ENCODE peak calls at places on chromosomes 13 and 19, in ten cellular contexts. W is tibial artery; G is NCI-H2081 treated with DMSO at 0.1 percent for 48 hours; O is CD8-positive, alpha-beta T cell; S is stimulated activated CD8-positive, alpha-beta memory T cell treated with anti-CD3 and anti-CD28 coated beads, Interleukin-12 subunit alpha, Interleukin-12 subunit beta, amount 100 ng/mL, for 4 hours; N is RPMI7951; P is globus pallidus; I is GM23338; E is lung; K is aorta. U is an unnamed sample.

GRCh38 chr13:37934339-37935191 is 65.0 kb upstream of the TRPC4 start:
- DNase-seq in W (no peak), G (no peak), O (no peak), S (no peak), N (no peak), P (no peak), I (peak), E (no peak), K (no peak), U (no peak)

GRCh38 chr13:91058066-91058465 is 289.4 kb upstream of the MIR17HG start:
- DNase-seq in W (no peak), G (no peak), O (no peak), S (no peak), N (no peak), P (no peak), I (peak), E (no peak), K (no peak), U (no peak)

GRCh38 chr19:49553451-49554271 is 25.9 kb downstream of the RCN3 start:
- DNase-seq in W (no peak), G (no peak), O (no peak), S (no peak), N (peak), P (no peak), I (no peak), E (no peak), K (no peak), U (no peak)

GRCh38 chr13:93559718-93560117 is 333.1 kb downstream of the GPC6 start:
- DNase-seq in W (no peak), G (no peak), O (no peak), S (no peak), N (peak), P (no peak), I (no peak), E (no peak), K (no peak), U (no peak)

GRCh38 chr13:46345866-46346265 is 41.2 kb downstream of the RUBCNL start:
- DNase-seq in W (no peak), G (no peak), O (no peak), S (no peak), N (no peak), P (no peak), I (no peak), E (no peak), K (no peak), U (no peak)

GRCh38 chr19:48836089-48837017 is at the start of gene HSD17B14:
- DNase-seq in W (peak), G (no peak), O (no peak), S (no peak), N (no peak), P (peak), I (peak), E (no peak), K (peak), U (no peak)

GRCh38 chr13:27263438-27263837 is 7.2 kb upstream of the RASL11A start:
- DNase-seq in W (no peak), G (no peak), O (no peak), S (no peak), N (no peak), P (no peak), I (no peak), E (no peak), K (no peak), U (no peak)

GRCh38 chr19:13823256-13823655 is 28.0 kb downstream of the ZSWIM4 start:
- DNase-seq in W (no peak), G (no peak), O (no peak), S (no peak), N (no peak), P (no peak), I (no peak), E (no peak), K (no peak), U (no peak)

GRCh38 chr19:54281008-54281728 is at the start of gene LILRB2:
- DNase-seq in W (peak), G (no peak), O (peak), S (no peak), N (no peak), P (peak), I (no peak), E (no peak), K (no peak), U (no peak)

GRCh38 chr13:79901336-79901735 is 420.4 kb downstream of the NDFIP2 start:
- DNase-seq in W (no peak), G (no peak), O (no peak), S (no peak), N (peak), P (peak), I (peak), E (no peak), K (no peak), U (no peak)

GRCh38 chr19:3655402-3656072 is 28.9 kb upstream of the CACTIN start:
- DNase-seq in W (no peak), G (no peak), O (no peak), S (no peak), N (peak), P (no peak), I (no peak), E (no peak), K (no peak), U (no peak)

GRCh38 chr19:46428278-46429141 is at the start of gene PNMA8C:
- DNase-seq in W (peak), G (no peak), O (peak), S (peak), N (peak), P (peak), I (peak), E (peak), K (peak), U (peak)

GRCh38 chr19:41223431-41224234 is 4.6 kb downstream of the AXL start:
- DNase-seq in W (no peak), G (no peak), O (no peak), S (no peak), N (peak), P (no peak), I (peak), E (no peak), K (peak), U (no peak)

GRCh38 chr19:40279120-40279551 is 6.0 kb downstream of the AKT2 start:
- DNase-seq in W (peak), G (no peak), O (no peak), S (no peak), N (no peak), P (peak), I (no peak), E (no peak), K (peak), U (no peak)

GRCh38 chr19:49363265-49364082 is at the start of gene DKKL1:
- DNase-seq in W (peak), G (no peak), O (peak), S (peak), N (peak), P (peak), I (peak), E (peak), K (peak), U (peak)

GRCh38 chr13:31045621-31046081 is 113.2 kb downstream of the TEX26 start:
- DNase-seq in W (peak), G (no peak), O (peak), S (peak), N (peak), P (no peak), I (no peak), E (peak), K (peak), U (peak)

GRCh38 chr19:12789098-12789903 is 2.0 kb upstream of the JUNB start:
- DNase-seq in W (no peak), G (no peak), O (no peak), S (no peak), N (no peak), P (no peak), I (peak), E (no peak), K (peak), U (no peak)

GRCh38 chr13:61770697-61771096 is 355.0 kb upstream of the PCDH20 start:
- DNase-seq in W (no peak), G (no peak), O (no peak), S (no peak), N (peak), P (no peak), I (peak), E (no peak), K (no peak), U (no peak)

GRCh38 chr19:18832331-18833140 is 777 bp downstream of the UPF1 start:
- DNase-seq in W (no peak), G (no peak), O (peak), S (no peak), N (peak), P (no peak), I (peak), E (no peak), K (no peak), U (peak)

GRCh38 chr19:18683109-18683954 is at the start of gene CRTC1:
- DNase-seq in W (peak), G (peak), O (peak), S (peak), N (peak), P (peak), I (peak), E (peak), K (peak), U (peak)

GRCh38 chr13:46936525-46936924 is 39.7 kb upstream of the HTR2A start:
- DNase-seq in W (no peak), G (no peak), O (no peak), S (no peak), N (no peak), P (no peak), I (no peak), E (no peak), K (no peak), U (no peak)

GRCh38 chr19:32675720-32676185 is at the start of gene RGS9BP:
- DNase-seq in W (peak), G (no peak), O (peak), S (peak), N (peak), P (peak), I (peak), E (peak), K (peak), U (peak)

GRCh38 chr13:100550433-100550832 is 38.2 kb downstream of the GGACT start:
- DNase-seq in W (no peak), G (no peak), O (no peak), S (no peak), N (peak), P (peak), I (no peak), E (no peak), K (no peak), U (no peak)

GRCh38 chr19:41328157-41328817 is 18.3 kb downstream of the CCDC97 start:
- DNase-seq in W (peak), G (no peak), O (no peak), S (no peak), N (peak), P (no peak), I (no peak), E (no peak), K (no peak), U (no peak)

GRCh38 chr13:76944457-76944856 is 3.9 kb upstream of the ACOD1 start:
- DNase-seq in W (no peak), G (no peak), O (no peak), S (no peak), N (peak), P (no peak), I (no peak), E (no peak), K (no peak), U (no peak)

GRCh38 chr13:23657056-23657455 is 86.8 kb downstream of the TNFRSF19 start:
- DNase-seq in W (no peak), G (no peak), O (no peak), S (no peak), N (peak), P (no peak), I (no peak), E (no peak), K (no peak), U (no peak)

U was measured in stimulated activated naive B cell treated with anti-CD40 and anti-IgM and Interleukin-4, amounts not matched to agents 10 μg/mL and 1 μg/mL and 100 μg/mL, for 72 hours.